ENCODE peak calls at places on chromosomes 12 and 14, in five cellular contexts. E, T, M, F and Y are unnamed samples. For H3K4me1, the result is how much of the 10 kb centered on the place peaks cover.

GRCh38 chr12:9134981-9135628 is 19.4 kb upstream of the A2M start:
- DNase-seq in M (no peak), E (no peak), F (no peak), T (peak), Y (peak)

GRCh38 chr12:25293596-25293995 is 42.9 kb upstream of the KRAS start:
- DNase-seq in F (no peak), M (no peak), E (no peak), T (no peak), Y (no peak)

GRCh38 chr12:96876966-96877365 is 30.1 kb upstream of the NEDD1 start:
- DNase-seq in T (no peak), F (no peak), M (no peak), E (no peak), Y (no peak)

GRCh38 chr14:26401170-26401968 is 196.5 kb downstream of the NOVA1 start:
- DNase-seq in M (no peak), F (no peak), E (no peak), T (no peak), Y (no peak)

GRCh38 chr12:2009623-2010022 is 5.4 kb upstream of the DCP1B start:
- DNase-seq in F (no peak), T (no peak), E (no peak), M (no peak), Y (no peak)

GRCh38 chr12:8554451-8555195 is 13.9 kb upstream of the CLEC4E start:
- DNase-seq in E (no peak), M (no peak), T (no peak), F (no peak), Y (no peak)

GRCh38 chr14:104937694-104938365 is 13.2 kb downstream of the PLD4 start:
- DNase-seq in M (no peak), E (no peak), F (no peak), T (no peak), Y (no peak)

GRCh38 chr12:64672925-64673409 is 62.7 kb downstream of the RASSF3 start:
- DNase-seq in E (peak), M (peak), F (peak), T (peak), Y (no peak)

GRCh38 chr14:105328070-105328677 is 13.6 kb downstream of the PACS2 start:
- DNase-seq in E (no peak), M (no peak), F (no peak), T (no peak), Y (no peak)

GRCh38 chr12:27682534-27682933 is 13.7 kb upstream of the REP15 start:
- DNase-seq in E (no peak), M (no peak), T (no peak), F (no peak), Y (no peak)

DNA sequence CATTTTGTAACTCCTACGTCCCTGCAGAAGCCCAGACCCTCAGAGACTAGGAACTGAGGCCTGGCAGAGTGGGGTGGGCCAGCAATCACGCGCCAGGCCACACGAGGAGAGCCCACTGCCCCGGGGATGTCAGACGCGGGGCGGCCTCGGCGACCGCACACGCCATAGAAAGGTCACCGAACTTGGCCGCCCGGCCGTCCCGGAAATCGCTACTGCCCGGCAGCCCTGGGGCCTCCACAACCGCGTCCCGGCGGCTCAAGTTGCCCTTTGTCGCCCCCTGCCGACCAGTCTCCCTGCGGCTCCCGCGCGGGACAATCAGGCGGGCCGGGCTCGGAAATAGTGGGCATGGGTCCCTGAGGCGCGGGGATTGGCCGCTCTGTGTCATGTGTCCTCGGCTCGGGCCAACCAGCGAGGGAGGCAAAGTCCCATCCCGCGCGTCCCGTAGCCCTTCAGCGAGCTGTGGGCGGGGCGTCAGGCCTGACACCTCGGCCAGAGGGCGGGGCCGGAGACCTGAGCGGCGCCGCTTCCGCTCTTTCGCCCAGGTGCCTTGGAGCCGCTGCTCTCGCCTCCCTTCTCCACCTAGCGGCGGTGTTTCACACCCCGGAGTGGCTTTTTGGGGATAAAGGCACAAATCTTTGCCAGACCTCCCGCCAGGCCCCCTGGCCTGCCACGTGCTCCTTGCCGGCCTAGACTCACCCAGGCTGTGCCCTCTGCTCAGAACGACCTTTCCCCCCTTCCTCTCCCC is 33.4 kb upstream of the DEGS2 start:
- DNase-seq in F (peak), E (peak), T (peak), M (peak), Y (peak)
- TF ChIP-seq POLR2A in F (peak), E (peak), T (peak), M (no peak), Y (no peak)

GRCh38 chr12:123808167-123808566 is 46.1 kb downstream of the DNAH10 start:
- DNase-seq in E (no peak), T (peak), F (no peak), M (no peak), Y (no peak)
- TF ChIP-seq CTCF in E (no peak), T (peak), F (no peak), M (no peak), Y (no peak)

GRCh38 chr12:4440187-4440941 is 5.3 kb downstream of the FGF6 start:
- DNase-seq in E (no peak), T (no peak), F (no peak), M (no peak), Y (no peak)
- H3K4me1 ChIP-seq in E (under half), T (under half), F (under half), M (under half), Y (under half)

DNA sequence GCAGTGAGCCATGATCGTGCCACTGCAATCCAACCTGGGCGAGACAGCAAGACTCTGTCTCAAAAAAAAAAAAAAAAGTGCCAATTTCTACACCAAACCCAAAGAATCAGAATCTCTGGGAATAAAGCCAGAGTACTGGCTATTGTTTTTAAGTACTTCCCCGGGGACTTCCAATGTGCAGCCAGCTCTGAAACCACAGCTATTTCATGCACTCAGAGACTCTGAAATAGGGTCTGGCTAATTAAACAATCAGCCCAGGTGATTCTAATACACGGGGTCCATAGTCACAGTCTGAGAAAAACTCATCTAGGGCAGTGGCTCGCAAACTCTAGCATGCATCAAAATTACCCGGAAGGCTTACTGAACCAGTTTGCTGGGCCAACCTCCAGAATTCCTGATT is 56.3 kb downstream of the SIX6 start:
- DNase-seq in F (no peak), M (no peak), E (no peak), T (no peak), Y (no peak)
- TF ChIP-seq POLR2A in F (no peak), M (no peak), E (no peak), T (no peak), Y (no peak)

DNA sequence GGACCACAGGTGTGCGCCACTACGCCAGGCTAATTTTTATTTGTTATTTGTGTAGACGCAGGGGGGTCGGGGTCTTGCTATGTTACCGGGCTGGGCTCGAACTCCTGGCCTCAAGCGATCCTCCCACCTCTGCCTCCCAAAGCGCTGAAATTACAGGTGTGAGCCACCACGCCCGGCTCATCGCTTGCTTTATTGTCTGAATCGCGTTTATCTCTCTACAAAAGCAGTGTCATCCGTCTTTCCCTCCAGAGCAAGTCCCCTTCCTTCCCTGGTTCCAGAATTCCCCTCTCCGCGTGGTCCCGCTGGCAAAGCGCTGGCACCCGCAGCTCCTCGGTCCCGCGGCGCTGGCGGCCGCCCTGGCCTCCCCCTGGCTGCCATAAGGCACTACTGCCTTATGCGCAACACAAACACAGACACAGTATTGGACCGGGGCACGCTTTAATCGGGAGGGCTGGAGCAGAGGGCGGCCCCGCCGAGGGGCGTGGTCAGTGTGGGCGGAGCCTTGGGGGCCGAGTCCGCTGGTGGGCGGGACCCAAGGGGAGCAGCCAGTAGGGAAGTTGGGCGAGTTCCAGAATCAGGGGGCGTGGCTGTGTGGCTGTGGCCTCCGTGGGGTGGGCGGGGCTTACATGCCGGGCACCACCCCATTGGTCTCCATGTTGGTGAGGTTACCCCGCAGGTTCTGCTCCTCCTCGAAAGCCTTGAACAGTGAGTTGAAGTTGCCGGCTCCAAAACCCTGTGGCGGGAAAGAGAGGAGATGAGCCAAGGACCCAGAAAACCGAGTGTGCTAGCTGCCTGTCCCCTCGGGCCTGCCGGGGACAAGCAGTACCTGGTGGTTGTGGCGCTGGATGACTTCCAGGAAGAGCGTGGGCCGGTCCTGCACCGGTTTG is 19.3 kb downstream of the HPD start:
- DNase-seq in E (peak), T (peak), M (peak), F (peak), Y (peak)
- TF ChIP-seq CTCF in E (no peak), T (no peak), M (peak), F (peak), Y (peak)

GRCh38 chr12:110732572-110732971 is 10.1 kb downstream of the PPP1CC start:
- DNase-seq in M (no peak), E (no peak), F (no peak), T (no peak), Y (no peak)
- H3K4me1 ChIP-seq in M (under half), E (under half), F (under half), T (under half), Y (under half)

DNA sequence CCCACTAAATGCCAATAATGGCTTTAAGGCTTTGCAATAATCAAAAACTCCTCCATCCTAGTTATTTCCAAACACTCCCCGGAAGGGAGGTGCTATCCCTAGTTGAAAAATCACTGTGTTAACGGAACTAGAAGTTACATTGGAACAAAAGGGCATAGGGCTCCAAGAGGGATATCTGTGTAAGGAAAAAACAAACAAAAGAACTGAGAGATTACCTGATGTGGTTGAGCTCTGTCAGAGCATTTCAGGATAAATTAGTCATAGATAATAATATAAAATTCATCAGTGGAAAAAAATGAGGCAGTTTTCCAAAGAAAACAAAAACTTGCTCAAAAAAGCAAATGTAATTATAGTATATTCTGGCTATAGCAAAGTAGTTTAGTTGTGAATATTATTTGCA is 27.4 kb upstream of the PAPLN start:
- DNase-seq in E (no peak), F (no peak), T (no peak), M (no peak), Y (no peak)
- TF ChIP-seq POLR2A in E (no peak), F (no peak), T (no peak), M (no peak), Y (no peak)

DNA sequence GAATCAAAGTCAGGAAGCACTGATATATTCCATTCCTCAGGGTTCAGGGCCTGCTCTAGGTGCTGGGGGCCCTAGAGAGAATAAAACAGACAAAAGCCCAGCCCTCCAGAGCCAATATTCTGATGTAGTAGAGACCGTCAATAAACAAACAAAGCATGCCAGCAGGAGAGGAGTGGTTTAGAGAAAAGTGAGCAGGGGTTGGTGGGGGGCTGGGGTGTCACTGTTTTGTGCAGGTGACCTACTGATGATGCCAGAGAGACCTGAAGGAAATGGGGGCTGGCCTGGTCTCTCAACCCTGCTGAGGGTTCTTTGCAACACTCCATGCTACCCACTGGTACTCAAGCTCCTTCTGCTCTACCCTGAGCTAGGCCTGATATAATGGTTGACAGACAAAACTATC is 26.5 kb downstream of the IL26 start:
- DNase-seq in E (no peak), F (no peak), M (no peak), T (no peak), Y (no peak)
- TF ChIP-seq CTCF in E (no peak), F (no peak), M (no peak), T (no peak), Y (no peak)